ENCODE peak calls at places on chromosomes 12 and 14, in nine cellular contexts. N, G, H, X, Q, S, O, U and I are unnamed samples.

GRCh38 chr12:107649615-107650014 is 36.0 kb upstream of the PWP1 start:
- DNase-seq in O (no peak), U (no peak), S (no peak), X (no peak), Q (no peak), H (no peak), N (no peak), G (no peak), I (no peak)

GRCh38 chr14:78902010-78902623 is 731.9 kb downstream of the NRXN3 start:
- DNase-seq in G (no peak), O (no peak), U (no peak), S (peak), N (no peak), H (peak), X (no peak), Q (no peak), I (no peak)

GRCh38 chr14:99383457-99384428 is 96.9 kb downstream of the SETD3 start:
- DNase-seq in X (no peak), G (no peak), S (no peak), N (no peak), O (peak), Q (no peak), U (no peak), H (peak), I (no peak)

GRCh38 chr12:11703378-11703777 is 53.9 kb downstream of the ETV6 start:
- DNase-seq in X (no peak), G (no peak), Q (no peak), N (no peak), S (no peak), U (no peak), H (no peak), O (no peak), I (no peak)

GRCh38 chr12:105226219-105226618 is 9.8 kb downstream of the APPL2 start:
- DNase-seq in H (peak), U (no peak), G (no peak), N (no peak), Q (peak), X (no peak), O (no peak), S (no peak), I (no peak)

GRCh38 chr12:105330938-105331804 is 680 bp downstream of the C12orf75 start:
- DNase-seq in U (no peak), O (peak), N (no peak), G (no peak), Q (peak), S (no peak), X (peak), H (peak), I (peak)

GRCh38 chr12:121550974-121551631 is 29.7 kb downstream of the KDM2B start:
- DNase-seq in O (no peak), U (no peak), S (no peak), N (no peak), X (no peak), Q (no peak), H (no peak), G (no peak), I (no peak)

GRCh38 chr12:71556881-71557280 is 106.8 kb downstream of the ZFC3H1 start:
- DNase-seq in N (no peak), H (peak), U (no peak), Q (no peak), G (no peak), S (no peak), X (no peak), O (peak), I (no peak)

GRCh38 chr14:58167057-58167456 is 15.0 kb upstream of the ARMH4 start:
- DNase-seq in Q (no peak), X (no peak), S (no peak), U (no peak), G (no peak), H (no peak), N (no peak), O (no peak), I (no peak)

GRCh38 chr12:127162902-127163301 is 1104.1 kb upstream of the TMEM132C start:
- DNase-seq in X (peak), N (no peak), S (no peak), U (no peak), Q (no peak), H (peak), O (peak), G (no peak), I (peak)

GRCh38 chr12:62785941-62786559 is 148.9 kb downstream of the PPM1H start:
- DNase-seq in O (peak), Q (peak), U (no peak), G (no peak), H (peak), X (no peak), N (no peak), S (no peak), I (no peak)

GRCh38 chr12:121789233-121789781 is 4.2 kb downstream of the RHOF start:
- DNase-seq in H (no peak), Q (no peak), X (no peak), O (no peak), S (no peak), N (no peak), U (no peak), G (no peak), I (no peak)

GRCh38 chr12:89707992-89708792 is 446 bp downstream of the ATP2B1 start:
- DNase-seq in Q (peak), H (peak), S (no peak), N (peak), U (peak), G (peak), O (no peak), X (no peak), I (peak)

GRCh38 chr12:89709157-89709993 is 737 bp upstream of the ATP2B1 start:
- DNase-seq in G (peak), X (peak), O (peak), N (peak), S (peak), U (peak), Q (peak), H (peak), I (peak)

GRCh38 chr12:89706551-89707348 is 1.9 kb downstream of the ATP2B1 start:
- DNase-seq in G (no peak), H (no peak), U (peak), Q (peak), O (no peak), N (no peak), X (no peak), S (peak), I (no peak)

GRCh38 chr12:89708793-89709156 is at the start of gene ATP2B1:
- DNase-seq in G (peak), S (peak), U (peak), O (peak), Q (peak), H (peak), N (peak), X (no peak), I (peak)

DNA sequence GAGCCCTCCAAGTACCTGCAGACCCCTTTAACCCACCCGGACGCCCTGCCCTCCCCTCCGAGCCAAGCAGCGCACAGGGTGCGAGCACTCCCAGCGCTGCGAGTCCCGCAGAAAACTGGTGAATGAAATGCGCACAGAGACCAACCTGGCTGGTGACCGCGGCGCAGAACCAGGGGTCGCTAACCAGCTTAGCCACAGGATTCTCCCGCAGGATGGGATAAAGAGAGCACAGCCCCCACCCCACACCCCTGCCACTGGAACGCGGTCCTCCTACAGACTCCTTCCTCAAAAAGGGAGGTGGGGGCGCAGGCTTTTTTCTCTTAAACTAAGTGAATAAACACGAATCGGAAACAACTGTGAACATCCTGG is 1.0 kb downstream of the ATP2B1 start:
- DNase-seq in H (no peak), Q (peak), S (peak), U (peak), N (no peak), O (no peak), X (no peak), G (peak), I (no peak)
- TF ChIP-seq CTCF in H (no peak), Q (no peak), S (no peak), U (no peak), N (no peak), O (no peak), X (no peak), G (no peak), I (no peak)

DNA sequence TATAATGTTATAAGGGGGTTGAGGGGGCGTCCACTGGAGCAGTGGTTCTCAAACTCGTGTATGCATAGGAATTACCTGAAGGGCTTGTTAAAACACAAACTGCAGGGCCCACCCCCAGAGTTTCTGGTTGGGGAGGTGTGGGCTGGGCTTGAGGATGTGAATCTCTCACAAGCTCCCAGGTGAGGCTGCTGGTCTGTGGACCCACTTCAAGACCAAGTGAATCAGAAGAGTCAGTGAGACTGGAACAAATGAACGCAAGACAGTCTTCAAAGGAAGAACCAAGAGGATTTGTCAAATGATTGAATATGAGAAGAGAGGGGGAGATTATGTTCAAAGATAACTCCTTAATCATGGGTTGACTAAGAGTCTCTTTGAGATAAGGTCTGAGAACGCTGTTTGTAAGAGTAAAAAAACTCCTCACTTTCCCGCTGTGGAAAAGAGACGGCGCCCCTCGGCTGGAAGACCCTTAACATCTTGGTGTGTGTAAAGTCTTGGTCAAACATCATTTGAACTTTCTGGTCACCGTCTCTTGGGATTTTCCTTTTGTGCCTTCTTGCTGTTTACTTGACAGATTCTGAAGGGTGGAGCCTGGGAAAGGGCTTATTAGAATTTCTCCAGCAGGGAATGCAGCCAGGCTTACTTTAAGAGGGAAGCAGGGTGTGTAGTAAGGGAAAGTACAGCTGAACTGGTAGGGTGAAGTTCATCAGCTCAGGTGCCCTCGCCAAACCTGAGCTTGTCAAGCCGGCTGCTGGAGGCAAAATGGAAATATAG is 5.3 kb upstream of the FOXN3 start:
- DNase-seq in S (peak), U (no peak), G (no peak), N (no peak), X (no peak), Q (peak), O (no peak), H (no peak), I (no peak)
- H3K27ac ChIP-seq in S (peak), U (no peak), G (peak), N (no peak), X (no peak), Q (no peak), O (no peak), H (no peak), I (no peak)

GRCh38 chr12:12725086-12725955 is 8.2 kb downstream of the CDKN1B start:
- DNase-seq in O (peak), U (peak), G (peak), Q (peak), H (peak), X (peak), S (peak), N (peak), I (peak)
- TF ChIP-seq CTCF in O (no peak), U (peak), G (no peak), Q (no peak), H (no peak), X (no peak), S (no peak), N (no peak), I (no peak)

DNA sequence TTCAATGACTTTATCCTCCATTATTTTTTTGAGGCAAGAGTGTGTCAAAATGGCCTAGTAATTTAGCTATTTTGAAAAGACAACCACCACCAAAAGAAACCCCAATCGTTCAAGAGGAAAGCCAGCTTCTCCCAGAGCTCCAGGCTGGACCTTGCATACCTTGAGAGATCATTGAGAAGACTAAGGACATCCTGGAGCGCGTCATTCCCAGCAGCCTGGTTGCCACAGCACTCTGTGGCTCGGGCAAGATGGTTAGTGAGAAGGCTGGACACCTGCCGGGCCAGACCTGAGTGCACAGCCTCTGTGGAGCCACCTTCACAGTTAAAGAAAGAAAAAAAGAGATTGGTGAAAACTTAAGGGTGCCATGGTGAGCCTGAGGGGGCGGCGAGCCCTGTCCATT is 111.4 kb downstream of the TRAFD1 start:
- DNase-seq in G (no peak), O (no peak), X (no peak), U (no peak), S (no peak), N (no peak), Q (no peak), H (no peak), I (no peak)
- H3K27ac ChIP-seq in G (no peak), O (no peak), X (no peak), U (no peak), S (no peak), N (no peak), Q (no peak), H (no peak), I (no peak)